ENCODE peak calls at places on chromosomes 4 and X, in eight cellular contexts. G, L, B, Y, X, Q, R and F are unnamed samples. For H3K4me1, the result is how much of the 10 kb centered on the place peaks cover.

GRCh38 chr4:166078956-166079355 is 205.9 kb downstream of the TLL1 start:
- DNase-seq in R (no peak), Q (no peak), Y (no peak), G (no peak), B (no peak), L (no peak), X (no peak), F (no peak)

GRCh38 chrX:112738347-112739033 is 58.8 kb upstream of the LHFPL1 start:
- DNase-seq in Y (no peak), Q (no peak), X (no peak), L (no peak), G (no peak), B (peak), R (no peak), F (no peak)

GRCh38 chrX:41923925-41924693 is 755 bp upstream of the CASK start:
- DNase-seq in G (no peak), R (peak), Y (peak), Q (peak), L (peak), X (peak), B (peak), F (no peak)

GRCh38 chr4:23373269-23373668 is 516.6 kb downstream of the PPARGC1A start:
- DNase-seq in L (peak), B (peak), Y (peak), X (no peak), Q (peak), R (no peak), G (peak), F (no peak)

GRCh38 chrX:134990475-134991473 is at the start of gene SMIM10:
- DNase-seq in G (peak), L (peak), R (peak), Q (peak), Y (peak), B (peak), X (peak), F (peak)

GRCh38 chrX:14497184-14497666 is 32.1 kb upstream of the GLRA2 start:
- DNase-seq in B (peak), R (no peak), Y (no peak), X (no peak), L (no peak), Q (no peak), G (no peak), F (no peak)

GRCh38 chr4:11468901-11469300 is 40.2 kb upstream of the HS3ST1 start:
- DNase-seq in L (no peak), Y (no peak), X (no peak), G (no peak), B (no peak), R (no peak), Q (no peak), F (no peak)

GRCh38 chrX:124223524-124223923 is 108.9 kb upstream of the TEX13D start:
- DNase-seq in L (no peak), B (no peak), Y (no peak), G (no peak), X (no peak), R (no peak), Q (no peak), F (no peak)

GRCh38 chr4:189858445-189858844 is 82.2 kb upstream of the FRG1 start:
- DNase-seq in G (no peak), Q (no peak), Y (no peak), L (no peak), X (no peak), B (no peak), R (no peak), F (no peak)

GRCh38 chrX:87583679-87584078 is 66.1 kb downstream of the KLHL4 start:
- DNase-seq in L (no peak), Q (peak), X (peak), R (no peak), Y (peak), G (no peak), B (peak), F (no peak)

GRCh38 chr4:108049406-108049805 is 59.7 kb downstream of the HADH start:
- DNase-seq in Q (no peak), B (no peak), Y (no peak), L (no peak), G (no peak), R (no peak), X (no peak), F (no peak)

GRCh38 chr4:1406946-1407656 is 859 bp upstream of the NKX1-1 start:
- DNase-seq in X (no peak), B (no peak), Y (no peak), Q (no peak), R (no peak), G (peak), L (no peak), F (peak)

DNA sequence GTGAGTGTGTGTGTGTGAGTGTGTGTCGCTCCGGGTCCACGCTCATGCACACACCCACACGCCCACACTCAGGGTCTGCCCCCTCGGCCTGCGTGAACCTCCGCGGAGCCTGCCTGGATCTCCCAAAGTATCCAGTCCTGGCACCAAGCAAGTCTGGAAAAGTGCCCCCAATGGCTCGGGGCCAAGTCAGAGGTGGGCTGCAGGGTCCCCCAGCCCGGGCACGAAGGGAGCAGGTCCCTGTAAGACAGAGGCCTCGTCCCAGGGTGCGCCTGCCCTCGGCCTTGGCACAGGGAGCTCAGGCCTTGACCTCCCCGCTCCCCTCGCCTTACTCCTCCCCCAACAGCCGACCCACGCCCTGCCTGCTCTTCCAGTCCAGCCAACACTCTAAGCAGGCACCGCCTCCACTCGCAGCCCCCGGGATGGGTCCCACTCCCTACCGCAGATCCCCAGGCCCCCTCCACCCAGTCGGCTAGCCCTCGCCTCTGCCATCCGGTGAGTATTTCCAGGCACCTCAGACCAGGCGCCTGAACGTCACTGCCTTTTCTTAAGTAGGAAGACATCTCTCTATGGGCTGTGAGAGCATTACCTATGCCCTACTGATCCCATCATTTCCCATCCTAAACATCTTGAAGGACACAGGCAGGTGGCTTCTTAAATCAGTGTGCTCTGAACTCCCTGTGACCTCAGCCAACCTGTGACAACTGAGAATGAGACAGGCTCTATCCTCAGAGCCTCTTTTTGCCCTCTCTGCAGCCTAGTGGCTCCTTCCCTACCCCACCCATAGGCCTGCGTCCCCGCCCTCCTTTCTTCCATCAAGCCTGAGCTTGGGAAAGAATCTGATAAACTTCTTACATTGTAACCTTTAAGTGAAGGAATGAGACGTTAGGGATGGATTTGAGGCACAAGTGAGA is 704 bp downstream of the FAM114A1 start:
- DNase-seq in G (peak), X (peak), R (peak), Q (peak), B (peak), Y (peak), L (peak), F (peak)
- TF ChIP-seq POLR2A in G (no peak), X (no peak), R (no peak), Q (no peak), B (no peak), Y (no peak), L (no peak), F (no peak)

DNA sequence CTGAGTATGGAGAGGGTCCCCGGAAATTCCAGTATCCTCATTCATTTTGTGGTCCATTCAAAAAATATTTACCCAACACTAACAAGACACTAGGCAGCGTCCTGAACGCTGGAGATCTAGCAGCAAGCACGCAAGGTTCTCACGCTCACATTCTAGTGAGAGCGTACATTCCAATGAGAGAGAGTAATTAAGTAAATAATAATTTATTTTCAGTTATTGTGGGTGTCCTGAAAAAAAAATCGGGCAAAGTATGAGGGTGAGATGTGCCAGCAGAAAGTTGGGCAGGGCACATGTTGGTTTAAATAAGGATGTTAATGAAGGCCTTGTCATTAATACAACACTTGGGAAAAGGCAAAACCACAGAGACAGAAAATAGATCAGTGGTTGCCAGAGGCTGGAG is 4.0 kb upstream of the TMEM156 start:
- DNase-seq in L (no peak), Y (peak), X (no peak), R (no peak), Q (peak), G (no peak), B (peak), F (no peak)
- H3K4me1 ChIP-seq in L (under half), Y (under half), X (under half), R (under half), Q (half or more), G (under half), B (under half), F (under half)

DNA sequence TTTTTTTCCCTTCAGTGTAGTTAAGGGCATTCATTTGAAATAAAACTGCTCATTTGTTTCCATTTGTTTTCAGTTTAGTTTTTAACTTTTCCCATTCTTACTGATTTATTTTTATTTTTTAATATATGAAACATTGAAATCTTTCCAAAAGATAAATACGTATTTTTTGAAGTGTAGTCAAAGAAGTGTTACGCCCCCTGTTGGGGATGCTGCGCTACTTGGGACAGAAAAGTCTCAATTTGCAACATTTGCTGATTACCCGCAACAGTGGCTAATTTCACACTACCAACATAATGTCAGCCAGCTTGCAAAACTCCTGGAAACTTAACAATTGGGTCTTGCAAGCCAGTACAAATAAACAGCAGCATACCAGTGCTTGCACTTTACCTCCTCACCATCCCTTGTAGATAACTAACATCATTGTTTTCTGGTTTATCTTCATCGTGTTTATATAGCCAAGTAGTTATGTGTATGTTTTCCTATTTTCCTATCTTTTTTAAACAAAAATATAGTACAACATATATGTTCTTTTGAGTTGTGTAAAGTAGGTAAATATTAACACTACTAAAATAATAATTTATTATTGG is 158.6 kb downstream of the STPG2 start:
- DNase-seq in B (no peak), Y (no peak), Q (peak), X (no peak), L (no peak), G (no peak), R (no peak), F (no peak)
- TF ChIP-seq POLR2A in B (no peak), Y (no peak), Q (no peak), X (no peak), L (no peak), G (no peak), R (no peak), F (no peak)

GRCh38 chr4:38674206-38675144 is 10.5 kb downstream of the KLF3 start:
- DNase-seq in B (no peak), Y (peak), G (no peak), Q (peak), X (no peak), R (no peak), L (no peak), F (no peak)
- H3K4me1 ChIP-seq in B (under half), Y (half or more), G (half or more), Q (half or more), X (half or more), R (under half), L (under half), F (under half)

GRCh38 chr4:3531306-3531886 is 826 bp downstream of the LRPAP1 start:
- DNase-seq in G (no peak), Y (no peak), X (peak), B (no peak), L (no peak), R (no peak), Q (no peak), F (no peak)

GRCh38 chr4:3532714-3533336 is 603 bp upstream of the LRPAP1 start:
- DNase-seq in X (no peak), Y (no peak), R (no peak), B (no peak), Q (no peak), L (no peak), G (no peak), F (no peak)

GRCh38 chr4:3530663-3531254 is 1.5 kb downstream of the LRPAP1 start:
- DNase-seq in L (no peak), Y (no peak), B (no peak), X (peak), G (peak), R (no peak), Q (no peak), F (peak)

GRCh38 chr4:3533421-3533820 is 1.2 kb upstream of the LRPAP1 start:
- DNase-seq in L (no peak), R (no peak), B (no peak), Q (no peak), X (peak), Y (no peak), G (no peak), F (peak)

DNA sequence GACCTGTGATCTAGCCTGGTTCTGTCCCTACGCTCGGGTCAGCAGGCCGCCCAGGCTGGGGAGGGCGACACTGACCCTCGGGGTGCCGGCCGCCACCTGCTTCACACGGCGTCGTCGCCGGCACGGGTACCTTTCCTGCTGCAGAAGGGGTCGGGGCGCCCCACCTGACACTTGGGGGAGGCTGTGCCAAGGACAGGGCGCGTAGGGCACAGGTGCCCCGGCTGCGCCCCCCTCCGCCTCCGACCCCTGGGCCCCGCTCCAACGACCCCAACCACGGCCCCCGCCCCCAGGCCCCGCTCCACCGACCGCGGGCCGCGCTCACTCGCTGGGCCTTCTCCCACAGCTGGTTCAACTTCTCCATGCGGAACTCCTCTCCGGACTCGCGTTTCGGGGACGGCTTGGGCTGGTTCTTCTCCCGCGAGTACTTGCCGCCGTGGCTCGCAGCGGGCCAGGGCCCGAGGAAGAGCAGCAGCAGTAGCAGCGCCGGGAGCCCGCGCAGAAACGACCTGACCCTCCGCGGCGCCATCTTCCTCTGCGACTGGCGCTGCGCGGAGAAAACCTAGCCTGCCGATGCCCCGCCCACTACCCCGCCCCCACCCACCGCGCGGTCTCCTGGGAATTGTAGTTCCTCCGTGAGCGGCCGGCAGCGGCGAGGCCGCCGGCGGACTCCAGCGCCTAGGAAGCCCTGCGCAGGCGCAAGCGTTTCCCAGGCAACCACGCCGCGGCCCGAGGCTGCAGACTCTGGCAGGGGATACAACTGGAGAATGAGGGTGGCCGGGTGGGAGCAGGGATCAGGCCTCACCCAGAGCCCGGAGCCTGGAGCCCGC is at the start of gene LRPAP1:
- DNase-seq in Y (peak), B (peak), G (peak), L (peak), R (peak), X (peak), Q (peak), F (peak)
- TF ChIP-seq POLR2A in Y (peak), B (peak), G (peak), L (peak), R (peak), X (peak), Q (peak), F (peak)

GRCh38 chr4:80228460-80228859 is 31.2 kb downstream of the PRDM8 start:
- DNase-seq in G (no peak), X (no peak), R (no peak), L (no peak), Q (no peak), B (no peak), Y (no peak), F (no peak)
- H3K4me1 ChIP-seq in G (under half), X (under half), R (under half), L (under half), Q (under half), B (under half), Y (under half), F (under half)